ENCODE peak calls at places on chromosomes 13 and 19, in four cellular contexts. One of them, this sample, is unnamed.

GRCh38 chr19:12783226-12783848 is 7.9 kb upstream of the JUNB start:
- DNase-seq in Peyer's patch: no peak
- DNase-seq in cardiac muscle cell: no peak
- DNase-seq in AG04450: no peak
- DNase-seq in this sample: no peak

GRCh38 chr13:112711528-112712265 is 21.9 kb downstream of the ATP11A start:
- DNase-seq in Peyer's patch: peak
- DNase-seq in AG04450: peak
- DNase-seq in cardiac muscle cell: peak
- DNase-seq in this sample: peak

GRCh38 chr19:7641288-7642276 is 4.7 kb downstream of the STXBP2 start:
- DNase-seq in Peyer's patch: no peak
- DNase-seq in cardiac muscle cell: no peak
- DNase-seq in AG04450: no peak
- DNase-seq in this sample: no peak

GRCh38 chr19:41533691-41534090 is 42.3 kb upstream of the CEACAM21 start:
- DNase-seq in Peyer's patch: no peak
- DNase-seq in AG04450: no peak
- DNase-seq in cardiac muscle cell: no peak
- DNase-seq in this sample: no peak

GRCh38 chr13:28329395-28330158 is 165.4 kb downstream of the FLT1 start:
- DNase-seq in cardiac muscle cell: no peak
- DNase-seq in Peyer's patch: no peak
- DNase-seq in AG04450: peak
- DNase-seq in this sample: peak

GRCh38 chr13:31116224-31116623 is 45.5 kb downstream of the HSPH1 start:
- DNase-seq in cardiac muscle cell: no peak
- DNase-seq in AG04450: no peak
- DNase-seq in Peyer's patch: no peak
- DNase-seq in this sample: no peak

GRCh38 chr13:91278888-91279287 is 68.6 kb upstream of the MIR17HG start:
- DNase-seq in Peyer's patch: no peak
- DNase-seq in AG04450: no peak
- DNase-seq in cardiac muscle cell: no peak
- DNase-seq in this sample: no peak

GRCh38 chr13:113969311-113969972 is 4.4 kb downstream of the C13orf46 start:
- DNase-seq in AG04450: no peak
- DNase-seq in cardiac muscle cell: no peak
- DNase-seq in Peyer's patch: peak
- DNase-seq in this sample: no peak

GRCh38 chr19:49807174-49807830 is 5.8 kb downstream of the FUZ start:
- DNase-seq in AG04450: no peak
- DNase-seq in Peyer's patch: peak
- DNase-seq in cardiac muscle cell: no peak
- DNase-seq in this sample: no peak

GRCh38 chr13:45396548-45397095 is 21.6 kb downstream of the SLC25A30 start:
- DNase-seq in AG04450: no peak
- DNase-seq in Peyer's patch: no peak
- DNase-seq in cardiac muscle cell: no peak
- DNase-seq in this sample: no peak

GRCh38 chr13:106008540-106008939 is 526.9 kb downstream of the EFNB2 start:
- DNase-seq in Peyer's patch: no peak
- DNase-seq in cardiac muscle cell: no peak
- DNase-seq in AG04450: no peak
- DNase-seq in this sample: no peak

GRCh38 chr13:31119966-31120733 is 41.6 kb downstream of the HSPH1 start:
- DNase-seq in Peyer's patch: no peak
- DNase-seq in cardiac muscle cell: no peak
- DNase-seq in AG04450: no peak
- DNase-seq in this sample: no peak

GRCh38 chr19:41703602-41704293 is 4.7 kb upstream of the CEACAM5 start:
- DNase-seq in Peyer's patch: peak
- DNase-seq in cardiac muscle cell: no peak
- DNase-seq in AG04450: no peak
- DNase-seq in this sample: no peak

GRCh38 chr13:69324109-69324886 is 783.3 kb upstream of the ATXN8OS start:
- DNase-seq in cardiac muscle cell: peak
- DNase-seq in Peyer's patch: no peak
- DNase-seq in AG04450: no peak
- DNase-seq in this sample: peak

GRCh38 chr19:15672580-15673175 is at the start of gene CYP4F12:
- DNase-seq in cardiac muscle cell: no peak
- DNase-seq in Peyer's patch: peak
- DNase-seq in AG04450: no peak
- DNase-seq in this sample: no peak

GRCh38 chr19:16268676-16269319 is 55.8 kb upstream of the KLF2 start:
- DNase-seq in Peyer's patch: no peak
- DNase-seq in AG04450: no peak
- DNase-seq in cardiac muscle cell: no peak
- DNase-seq in this sample: no peak

GRCh38 chr13:66069570-66069969 is 1160.6 kb downstream of the PCDH9 start:
- DNase-seq in AG04450: no peak
- DNase-seq in cardiac muscle cell: peak
- DNase-seq in Peyer's patch: no peak
- DNase-seq in this sample: peak

GRCh38 chr13:26024558-26024957 is 27.3 kb downstream of the SHISA2 start:
- DNase-seq in AG04450: no peak
- DNase-seq in Peyer's patch: no peak
- DNase-seq in cardiac muscle cell: peak
- DNase-seq in this sample: no peak

GRCh38 chr13:92991687-92992086 is 234.9 kb upstream of the GPC6 start:
- DNase-seq in cardiac muscle cell: no peak
- DNase-seq in AG04450: no peak
- DNase-seq in Peyer's patch: no peak
- DNase-seq in this sample: no peak

GRCh38 chr13:70505809-70506208 is 397.6 kb upstream of the KLHL1 start:
- DNase-seq in AG04450: no peak
- DNase-seq in cardiac muscle cell: no peak
- DNase-seq in Peyer's patch: no peak
- DNase-seq in this sample: no peak

GRCh38 chr13:27264181-27264580 is 6.4 kb upstream of the RASL11A start:
- DNase-seq in AG04450: peak
- DNase-seq in Peyer's patch: no peak
- DNase-seq in cardiac muscle cell: peak
- DNase-seq in this sample: peak

GRCh38 chr19:45824041-45824471 is 8.9 kb upstream of the RSPH6A start:
- DNase-seq in Peyer's patch: no peak
- DNase-seq in cardiac muscle cell: no peak
- DNase-seq in AG04450: no peak
- DNase-seq in this sample: no peak

GRCh38 chr13:81017525-81018152 is 676.7 kb upstream of the SPRY2 start:
- DNase-seq in Peyer's patch: no peak
- DNase-seq in AG04450: no peak
- DNase-seq in cardiac muscle cell: peak
- DNase-seq in this sample: peak

GRCh38 chr13:61255035-61255796 is 160.4 kb downstream of the PCDH20 start:
- DNase-seq in Peyer's patch: no peak
- DNase-seq in cardiac muscle cell: peak
- DNase-seq in AG04450: no peak
- DNase-seq in this sample: no peak

GRCh38 chr13:101417043-101417406 is 717 bp upstream of the NALCN start:
- DNase-seq in AG04450: peak
- DNase-seq in cardiac muscle cell: no peak
- DNase-seq in Peyer's patch: no peak
- DNase-seq in this sample: no peak

GRCh38 chr19:47109541-47110375 is 3.8 kb downstream of the ZC3H4 start:
- DNase-seq in Peyer's patch: peak
- DNase-seq in cardiac muscle cell: no peak
- DNase-seq in AG04450: no peak
- DNase-seq in this sample: peak

GRCh38 chr13:23671902-23672301 is 101.7 kb downstream of the TNFRSF19 start:
- DNase-seq in AG04450: peak
- DNase-seq in cardiac muscle cell: no peak
- DNase-seq in Peyer's patch: no peak
- DNase-seq in this sample: peak

GRCh38 chr19:35641515-35642151 is at the start of gene ETV2:
- DNase-seq in cardiac muscle cell: peak
- DNase-seq in Peyer's patch: peak
- DNase-seq in AG04450: no peak
- DNase-seq in this sample: no peak

GRCh38 chr13:26656919-26657318 is 99.4 kb downstream of the WASF3 start:
- DNase-seq in cardiac muscle cell: peak
- DNase-seq in AG04450: peak
- DNase-seq in Peyer's patch: no peak
- DNase-seq in this sample: peak

GRCh38 chr19:47447470-47448359 is 24.0 kb downstream of the SLC8A2 start:
- DNase-seq in AG04450: no peak
- DNase-seq in Peyer's patch: no peak
- DNase-seq in cardiac muscle cell: peak
- DNase-seq in this sample: no peak

GRCh38 chr13:43293008-43293407 is 269.6 kb downstream of the DNAJC15 start:
- DNase-seq in Peyer's patch: no peak
- DNase-seq in cardiac muscle cell: no peak
- DNase-seq in AG04450: no peak
- DNase-seq in this sample: no peak

GRCh38 chr13:26663801-26664200 is 96.8 kb downstream of the GPR12 start:
- DNase-seq in AG04450: no peak
- DNase-seq in cardiac muscle cell: no peak
- DNase-seq in Peyer's patch: no peak
- DNase-seq in this sample: no peak

GRCh38 chr19:38850231-38850975 is 617 bp upstream of the HNRNPL start:
- DNase-seq in Peyer's patch: peak
- DNase-seq in AG04450: peak
- DNase-seq in cardiac muscle cell: peak
- DNase-seq in this sample: peak
- H3K4me3 ChIP-seq in Peyer's patch: peak
- H3K4me3 ChIP-seq in AG04450: peak
- H3K4me3 ChIP-seq in cardiac muscle cell: peak
- H3K4me3 ChIP-seq in this sample: peak

GRCh38 chr19:10601999-10602329 is 14.9 kb upstream of the AP1M2 start:
- DNase-seq in AG04450: no peak
- DNase-seq in Peyer's patch: no peak
- DNase-seq in cardiac muscle cell: no peak
- DNase-seq in this sample: no peak
- H3K4me3 ChIP-seq in AG04450: no peak
- H3K4me3 ChIP-seq in Peyer's patch: peak
- H3K4me3 ChIP-seq in cardiac muscle cell: peak
- H3K4me3 ChIP-seq in this sample: peak

GRCh38 chr13:51266642-51267041 is 44.4 kb downstream of the FAM124A start:
- DNase-seq in cardiac muscle cell: no peak
- DNase-seq in AG04450: no peak
- DNase-seq in Peyer's patch: no peak
- DNase-seq in this sample: no peak

GRCh38 chr13:51270606-51271005 is 48.4 kb downstream of the FAM124A start:
- DNase-seq in AG04450: no peak
- DNase-seq in Peyer's patch: no peak
- DNase-seq in cardiac muscle cell: no peak
- DNase-seq in this sample: no peak

GRCh38 chr13:51267581-51267980 is 45.4 kb downstream of the FAM124A start:
- DNase-seq in Peyer's patch: no peak
- DNase-seq in cardiac muscle cell: peak
- DNase-seq in AG04450: no peak
- DNase-seq in this sample: no peak

GRCh38 chr13:51271008-51271407 is 48.8 kb downstream of the FAM124A start:
- DNase-seq in Peyer's patch: no peak
- DNase-seq in AG04450: no peak
- DNase-seq in cardiac muscle cell: no peak
- DNase-seq in this sample: no peak

DNA sequence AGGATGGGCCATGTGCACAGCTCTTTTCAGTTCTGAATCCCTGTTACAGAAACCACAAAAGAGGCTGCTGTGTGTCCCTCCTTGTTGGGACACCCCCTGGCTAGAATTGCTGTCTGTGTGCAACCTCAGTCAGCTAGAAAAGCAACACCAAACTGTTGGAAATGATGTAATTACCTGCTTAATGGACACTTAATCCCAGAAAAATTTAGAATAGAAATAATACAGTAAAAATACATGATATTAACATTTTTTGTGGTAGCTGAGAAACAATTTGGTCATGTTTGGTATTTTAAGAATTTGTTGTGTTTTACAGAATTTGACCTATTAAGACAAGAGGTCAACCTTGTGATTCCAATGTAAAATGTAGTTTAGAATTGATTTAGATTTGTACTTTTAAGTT is 46.8 kb downstream of the FAM124A start:
- DNase-seq in AG04450: no peak
- DNase-seq in cardiac muscle cell: no peak
- DNase-seq in Peyer's patch: no peak
- DNase-seq in this sample: no peak
- H3K4me3 ChIP-seq in AG04450: no peak
- H3K4me3 ChIP-seq in cardiac muscle cell: no peak
- H3K4me3 ChIP-seq in Peyer's patch: no peak
- H3K4me3 ChIP-seq in this sample: no peak

GRCh38 chr19:10419200-10419645 is 1.1 kb upstream of the PDE4A start:
- DNase-seq in cardiac muscle cell: no peak
- DNase-seq in Peyer's patch: no peak
- DNase-seq in AG04450: no peak
- DNase-seq in this sample: no peak
- H3K4me3 ChIP-seq in cardiac muscle cell: peak
- H3K4me3 ChIP-seq in Peyer's patch: peak
- H3K4me3 ChIP-seq in AG04450: peak
- H3K4me3 ChIP-seq in this sample: peak

GRCh38 chr13:95643471-95643813 is 1.1 kb downstream of the DZIP1 start:
- DNase-seq in Peyer's patch: no peak
- DNase-seq in cardiac muscle cell: peak
- DNase-seq in AG04450: no peak
- DNase-seq in this sample: no peak

GRCh38 chr13:95643814-95644598 is 500 bp downstream of the DZIP1 start:
- DNase-seq in AG04450: no peak
- DNase-seq in Peyer's patch: no peak
- DNase-seq in cardiac muscle cell: peak
- DNase-seq in this sample: no peak

GRCh38 chr13:95643009-95643408 is 1.5 kb downstream of the DZIP1 start:
- DNase-seq in AG04450: no peak
- DNase-seq in cardiac muscle cell: no peak
- DNase-seq in Peyer's patch: no peak
- DNase-seq in this sample: no peak

GRCh38 chr13:95641961-95642621 is 2.4 kb downstream of the DZIP1 start:
- DNase-seq in AG04450: no peak
- DNase-seq in Peyer's patch: peak
- DNase-seq in cardiac muscle cell: peak
- DNase-seq in this sample: no peak

GRCh38 chr13:95641291-95641811 is 3.2 kb downstream of the DZIP1 start:
- DNase-seq in cardiac muscle cell: no peak
- DNase-seq in Peyer's patch: no peak
- DNase-seq in AG04450: no peak
- DNase-seq in this sample: no peak
- H3K4me3 ChIP-seq in cardiac muscle cell: no peak
- H3K4me3 ChIP-seq in Peyer's patch: peak
- H3K4me3 ChIP-seq in AG04450: peak
- H3K4me3 ChIP-seq in this sample: peak

This sample was measured in skeletal muscle cell.